ENCODE peak calls at places on chromosomes 11 and 22, in four cellular contexts. R is GM20000; G is AG04450; O is CD4-positive, alpha-beta T cell. F is an unnamed sample.

GRCh38 chr11:75305993-75306392 is 45.5 kb downstream of the ARRB1 start:
- DNase-seq in R (no peak), G (no peak), O (no peak), F (no peak)

GRCh38 chr11:67354314-67355022 is 1.1 kb upstream of the POLD4 start:
- DNase-seq in G (peak; percentile 76), O (no peak), R (peak; percentile 22), F (peak; percentile 51)

GRCh38 chr22:41831828-41832552 is 915 bp upstream of the SREBF2 start:
- DNase-seq in O (no peak), G (no peak), R (no peak), F (no peak)

GRCh38 chr11:78323356-78323755 is 94.3 kb downstream of the GAB2 start:
- DNase-seq in G (no peak), O (no peak), R (no peak), F (no peak)

GRCh38 chr11:8080674-8081590 is at the start of gene TUB:
- DNase-seq in R (peak; percentile 51), O (no peak), G (no peak), F (peak; percentile 50)

GRCh38 chr11:130301002-130301401 is 13.7 kb downstream of the ZBTB44 start:
- DNase-seq in G (no peak), O (no peak), R (no peak), F (no peak)

GRCh38 chr11:69291459-69292110 is 2.4 kb upstream of the MYEOV start:
- DNase-seq in G (no peak), O (no peak), R (no peak), F (no peak)

GRCh38 chr11:113967361-113967760 is 7.5 kb upstream of the HTR3A start:
- DNase-seq in G (no peak), R (no peak), O (no peak), F (no peak)

GRCh38 chr11:65524747-65525658 is at the start of gene SCYL1:
- DNase-seq in R (peak; percentile 98), O (peak; percentile 77), G (no peak), F (peak; percentile 97)

GRCh38 chr22:50316114-50317065 is 8.9 kb upstream of the PLXNB2 start:
- DNase-seq in G (no peak), R (peak; percentile 35), O (no peak), F (no peak)

GRCh38 chr22:36383110-36383581 is 4.6 kb downstream of the MYH9 start:
- DNase-seq in O (no peak), G (peak; percentile 75), R (peak; percentile 56), F (peak; percentile 67)

GRCh38 chr11:119697445-119697844 is 31.6 kb downstream of the NECTIN1 start:
- DNase-seq in G (no peak), O (no peak), R (no peak), F (no peak)

GRCh38 chr11:8503872-8504491 is 90.0 kb downstream of the STK33 start:
- DNase-seq in G (no peak), O (no peak), R (no peak), F (no peak)

GRCh38 chr11:61914471-61915171 is 2.7 kb downstream of the RAB3IL1 start:
- DNase-seq in G (no peak), R (no peak), O (no peak), F (peak; percentile 27)

GRCh38 chr11:96150609-96151008 is 192.4 kb downstream of the MAML2 start:
- DNase-seq in G (no peak), R (no peak), O (no peak), F (no peak)
- TF ChIP-seq CTCF in G (no peak), R (no peak), O (no peak), F (no peak)

GRCh38 chr11:47269002-47269828 is 718 bp upstream of the MADD start:
- DNase-seq in O (peak; percentile 74), G (peak; percentile 60), R (peak; percentile 96), F (peak; percentile 93)
- TF ChIP-seq CTCF in O (peak; percentile 22), G (no peak), R (no peak), F (no peak)

DNA sequence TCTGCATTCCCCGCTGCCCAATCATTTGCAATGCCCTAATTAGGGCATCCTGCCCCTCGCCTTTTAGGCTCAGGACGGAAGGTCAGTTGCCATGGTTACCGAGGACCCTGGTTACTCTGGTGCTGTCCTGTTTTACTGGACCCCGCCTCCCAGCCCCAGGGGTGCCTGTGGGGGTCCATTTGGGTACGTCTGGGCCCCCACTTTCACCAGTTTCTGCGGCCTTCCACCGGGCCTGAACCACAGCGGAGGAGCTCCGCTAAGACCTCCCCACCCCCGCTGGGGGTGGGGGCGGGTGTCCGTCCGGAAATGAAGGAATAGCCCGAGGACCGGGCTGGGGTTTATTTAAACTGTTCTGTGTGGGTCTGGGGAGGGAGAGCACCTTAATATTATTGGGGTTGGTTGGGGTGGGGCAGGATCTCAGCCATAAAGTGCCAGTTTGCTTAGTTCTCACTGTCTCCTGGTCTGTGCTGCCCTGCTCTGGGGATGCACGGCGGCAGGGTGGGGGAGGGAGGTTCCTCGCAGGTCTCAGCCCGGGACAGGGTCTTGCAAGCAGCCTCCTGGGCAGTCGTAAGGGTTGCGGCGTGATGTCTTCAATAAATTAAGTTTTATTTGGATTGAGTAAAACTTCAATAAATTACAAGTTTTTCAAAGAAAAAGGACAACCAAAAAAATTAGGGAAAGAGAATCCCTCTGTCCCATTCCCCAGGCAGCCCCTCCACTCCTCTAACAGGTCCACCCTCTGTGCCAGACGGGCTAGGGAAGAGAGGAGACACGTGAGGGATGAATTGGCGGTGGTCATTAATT is 5.3 kb downstream of the PHOX2A start:
- DNase-seq in O (no peak), R (peak; percentile 29), G (no peak), F (no peak)
- TF ChIP-seq CTCF in O (peak; percentile 26), R (no peak), G (no peak), F (no peak)

DNA sequence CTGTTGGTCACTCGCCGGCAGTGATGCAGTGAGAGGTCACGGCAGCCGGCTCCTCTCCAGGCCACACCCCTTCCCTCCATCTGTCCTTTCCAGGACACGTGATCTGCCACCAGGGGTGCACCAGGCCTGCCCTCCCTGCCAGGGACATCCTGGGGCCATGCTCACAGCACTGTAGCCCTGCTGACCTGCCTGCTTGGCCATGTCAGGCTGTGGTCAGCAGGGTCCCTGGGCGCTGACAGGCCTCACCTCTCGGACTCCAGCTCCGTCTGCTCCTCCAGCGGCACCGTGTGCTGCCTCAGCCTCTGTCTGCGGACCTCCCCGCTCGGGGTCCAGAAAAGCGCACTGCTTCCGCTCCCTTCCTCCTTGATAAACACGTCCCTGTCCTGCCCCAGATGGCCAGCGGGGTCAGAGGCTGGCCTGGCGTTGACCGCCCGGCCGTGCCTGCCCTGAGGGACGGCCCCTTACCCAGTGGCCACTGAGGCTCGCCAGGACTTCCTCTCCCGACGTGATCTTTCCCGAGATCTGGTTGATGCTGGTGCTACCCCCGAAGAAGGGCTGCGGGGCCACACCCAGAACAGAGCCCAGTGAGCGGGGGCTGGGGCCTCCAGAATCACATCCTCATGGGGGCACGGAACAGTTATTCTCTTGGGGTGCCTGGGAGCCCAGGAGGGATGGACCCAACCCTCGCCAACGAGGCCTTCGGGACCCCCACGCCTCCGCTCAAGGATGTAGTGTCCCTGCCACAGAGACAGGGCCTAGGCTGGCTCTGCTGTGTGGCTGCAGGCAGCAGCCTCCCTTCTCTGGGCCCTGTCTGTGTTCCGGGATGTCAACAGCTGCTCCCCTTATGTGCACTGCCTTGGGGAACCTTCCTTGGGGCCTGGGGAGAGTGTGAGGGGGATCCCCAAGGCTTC is 36.3 kb upstream of the CARS1 start:
- DNase-seq in O (no peak), G (no peak), R (no peak), F (peak; percentile 21)
- TF ChIP-seq CTCF in O (no peak), G (no peak), R (no peak), F (no peak)

DNA sequence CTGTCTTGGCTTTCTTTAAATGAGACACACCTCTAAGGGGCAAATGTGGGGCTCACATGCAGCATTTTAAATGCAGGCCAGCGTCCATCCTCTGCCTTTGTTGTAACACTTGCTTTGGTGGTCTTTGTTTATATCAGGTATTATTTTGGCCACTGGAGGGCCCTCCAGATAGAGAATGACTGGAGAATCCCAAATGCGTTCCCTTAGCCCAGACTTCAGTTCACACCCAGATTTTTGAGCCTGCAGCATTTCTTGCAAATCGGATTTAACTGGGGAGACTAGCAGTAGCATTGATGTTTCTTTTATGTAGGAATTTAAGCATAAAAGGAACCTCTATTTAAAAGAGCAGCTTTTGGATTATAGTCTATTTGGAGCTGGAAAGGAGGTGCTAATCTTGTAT is 200.2 kb upstream of the SORL1-AS1 start:
- DNase-seq in G (no peak), R (no peak), O (no peak), F (no peak)
- TF ChIP-seq CTCF in G (peak; percentile 47), R (no peak), O (no peak), F (no peak)

DNA sequence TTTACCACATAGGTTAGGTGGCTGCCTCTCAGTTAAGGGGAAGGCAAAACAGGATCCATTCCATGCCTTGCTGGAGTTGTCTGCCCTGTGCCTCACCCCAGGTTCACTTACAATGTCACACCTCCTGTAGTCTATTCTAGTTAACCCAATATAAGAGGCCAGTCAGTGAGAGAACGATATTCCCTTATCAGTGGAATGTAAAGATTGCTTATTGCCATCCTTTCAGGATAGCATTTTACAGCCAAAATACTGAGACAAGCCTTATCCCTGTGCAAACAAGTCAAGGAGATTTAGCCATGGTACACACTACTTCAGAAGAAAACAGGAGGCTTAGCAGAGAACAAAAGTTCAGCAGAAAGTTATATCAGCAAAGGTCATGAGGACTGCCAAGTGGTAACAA is 5.5 kb downstream of the CYP2R1 start:
- DNase-seq in O (no peak), R (no peak), G (no peak), F (no peak)
- TF ChIP-seq CTCF in O (no peak), R (no peak), G (no peak), F (no peak)

GRCh38 chr11:3775761-3776406 is 21.5 kb downstream of the NUP98 start:
- DNase-seq in R (no peak), G (no peak), O (no peak), F (no peak)
- TF ChIP-seq CTCF in R (no peak), G (peak; percentile 11), O (no peak), F (no peak)

GRCh38 chr11:1825039-1825740 is 9.6 kb upstream of the SYT8 start:
- DNase-seq in R (peak; percentile 77), G (no peak), O (no peak), F (peak; percentile 79)
- TF ChIP-seq CTCF in R (peak; percentile 49), G (peak; percentile 31), O (no peak), F (peak; percentile 67)

GRCh38 chr11:21986361-21986760 is 206.5 kb upstream of the ANO5 start:
- DNase-seq in R (no peak), O (no peak), G (no peak), F (no peak)

GRCh38 chr11:21988477-21988876 is 204.4 kb upstream of the ANO5 start:
- DNase-seq in O (no peak), G (no peak), R (no peak), F (no peak)
- TF ChIP-seq CTCF in O (no peak), G (no peak), R (no peak), F (no peak)

GRCh38 chr22:29205598-29206371 is at the start of gene EMID1:
- DNase-seq in R (peak; percentile 86), O (no peak), G (no peak), F (peak; percentile 79)
- TF ChIP-seq CTCF in R (peak; percentile 10), O (no peak), G (peak; percentile 31), F (peak; percentile 34)

F was measured in GM13976.